ENCODE peak calls at places on chromosomes 2 and 18, in five cellular contexts. One of them, this sample, is unnamed. For H3K9me2 and H3K27me3, the result is how much of the 10 kb centered on the place peaks cover.

GRCh38 chr2:10377052-10377746 is 70.9 kb downstream of the ODC1 start:
- DNase-seq in MM.1S: peak
- DNase-seq in hepatocyte: no peak
- DNase-seq in GM23338: no peak
- DNase-seq in SK-N-SH: no peak
- DNase-seq in this sample: no peak

GRCh38 chr2:45382744-45383143 is 228.3 kb downstream of the SRBD1 start:
- DNase-seq in GM23338: no peak
- DNase-seq in SK-N-SH: no peak
- DNase-seq in hepatocyte: no peak
- DNase-seq in MM.1S: no peak
- DNase-seq in this sample: no peak

GRCh38 chr18:48801728-48802542 is 148.8 kb downstream of the SMAD7 start:
- DNase-seq in hepatocyte: peak
- DNase-seq in SK-N-SH: no peak
- DNase-seq in MM.1S: no peak
- DNase-seq in GM23338: no peak
- DNase-seq in this sample: no peak

GRCh38 chr2:33069894-33070651 is 123.3 kb downstream of the LTBP1 start:
- DNase-seq in hepatocyte: peak
- DNase-seq in SK-N-SH: no peak
- DNase-seq in MM.1S: no peak
- DNase-seq in GM23338: no peak
- DNase-seq in this sample: peak

GRCh38 chr2:127641133-127641532 is 4.8 kb upstream of the GPR17 start:
- DNase-seq in SK-N-SH: no peak
- DNase-seq in hepatocyte: no peak
- DNase-seq in GM23338: no peak
- DNase-seq in MM.1S: no peak
- DNase-seq in this sample: no peak

GRCh38 chr18:71799016-71799673 is 745.0 kb downstream of the CBLN2 start:
- DNase-seq in hepatocyte: no peak
- DNase-seq in GM23338: no peak
- DNase-seq in SK-N-SH: no peak
- DNase-seq in MM.1S: no peak
- DNase-seq in this sample: no peak

GRCh38 chr18:77397617-77398016 is 148.0 kb downstream of the GALR1 start:
- DNase-seq in SK-N-SH: no peak
- DNase-seq in GM23338: no peak
- DNase-seq in hepatocyte: peak
- DNase-seq in MM.1S: no peak
- DNase-seq in this sample: no peak

GRCh38 chr2:240397924-240398611 is 37.4 kb upstream of the GPC1 start:
- DNase-seq in MM.1S: no peak
- DNase-seq in hepatocyte: no peak
- DNase-seq in GM23338: no peak
- DNase-seq in SK-N-SH: no peak
- DNase-seq in this sample: no peak

GRCh38 chr18:28338316-28338715 is 161.4 kb upstream of the CDH2 start:
- DNase-seq in MM.1S: no peak
- DNase-seq in SK-N-SH: no peak
- DNase-seq in hepatocyte: no peak
- DNase-seq in GM23338: no peak
- DNase-seq in this sample: no peak

GRCh38 chr2:42045956-42046748 is 1.7 kb upstream of the PKDCC start:
- DNase-seq in GM23338: no peak
- DNase-seq in MM.1S: no peak
- DNase-seq in hepatocyte: no peak
- DNase-seq in SK-N-SH: peak
- DNase-seq in this sample: no peak

GRCh38 chr2:171630812-171631626 is 56.2 kb upstream of the DYNC1I2 start:
- DNase-seq in SK-N-SH: no peak
- DNase-seq in GM23338: peak
- DNase-seq in MM.1S: no peak
- DNase-seq in hepatocyte: peak
- DNase-seq in this sample: no peak

GRCh38 chr2:233153146-233153798 is 93.1 kb downstream of the INPP5D start:
- DNase-seq in MM.1S: no peak
- DNase-seq in SK-N-SH: no peak
- DNase-seq in GM23338: no peak
- DNase-seq in hepatocyte: no peak
- DNase-seq in this sample: no peak

GRCh38 chr2:71226391-71226964 is 425 bp downstream of the PAIP2B start:
- DNase-seq in SK-N-SH: peak
- DNase-seq in hepatocyte: peak
- DNase-seq in MM.1S: peak
- DNase-seq in GM23338: peak
- DNase-seq in this sample: peak

GRCh38 chr2:160381425-160381951 is 112.1 kb downstream of the RBMS1 start:
- DNase-seq in SK-N-SH: no peak
- DNase-seq in MM.1S: no peak
- DNase-seq in hepatocyte: no peak
- DNase-seq in GM23338: no peak
- DNase-seq in this sample: no peak

GRCh38 chr2:21836766-21837543 is 713.2 kb downstream of the TDRD15 start:
- DNase-seq in MM.1S: no peak
- DNase-seq in hepatocyte: no peak
- DNase-seq in GM23338: no peak
- DNase-seq in SK-N-SH: no peak
- DNase-seq in this sample: no peak

GRCh38 chr2:11914455-11914854 is 168.0 kb downstream of the LPIN1 start:
- DNase-seq in hepatocyte: peak
- DNase-seq in MM.1S: no peak
- DNase-seq in SK-N-SH: no peak
- DNase-seq in GM23338: no peak
- DNase-seq in this sample: peak

DNA sequence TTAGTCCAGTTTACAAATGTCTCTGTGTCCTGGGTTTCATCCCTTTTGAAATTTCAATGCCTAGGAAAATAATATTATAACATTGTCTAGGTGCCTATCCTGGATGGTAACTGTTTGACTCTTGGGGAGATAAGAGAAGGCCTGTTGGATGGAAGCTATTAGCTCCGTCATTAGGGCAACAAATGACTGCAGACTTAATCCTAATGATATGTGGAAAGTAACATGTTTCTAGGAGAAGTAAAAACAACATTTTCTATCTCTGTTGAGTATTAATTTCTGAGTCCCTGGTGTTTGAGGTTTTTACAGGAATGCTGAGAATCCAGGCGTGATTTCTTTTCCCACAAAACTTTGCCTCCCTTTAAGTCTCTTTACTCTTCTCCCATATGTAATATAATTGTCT is 159.1 kb downstream of the GALNT1 start:
- DNase-seq in SK-N-SH: no peak
- DNase-seq in MM.1S: no peak
- DNase-seq in GM23338: no peak
- DNase-seq in hepatocyte: no peak
- DNase-seq in this sample: no peak
- H3K9me2 ChIP-seq in SK-N-SH: under half
- H3K9me2 ChIP-seq in MM.1S: under half
- H3K9me2 ChIP-seq in GM23338: under half
- H3K9me2 ChIP-seq in hepatocyte: under half
- H3K9me2 ChIP-seq in this sample: under half

GRCh38 chr2:218155953-218156479 is 10.7 kb downstream of the CXCR1 start:
- DNase-seq in hepatocyte: no peak
- DNase-seq in SK-N-SH: no peak
- DNase-seq in GM23338: no peak
- DNase-seq in MM.1S: no peak
- DNase-seq in this sample: no peak
- H3K27me3 ChIP-seq in hepatocyte: under half
- H3K27me3 ChIP-seq in SK-N-SH: under half
- H3K27me3 ChIP-seq in GM23338: under half
- H3K27me3 ChIP-seq in MM.1S: under half
- H3K27me3 ChIP-seq in this sample: under half

DNA sequence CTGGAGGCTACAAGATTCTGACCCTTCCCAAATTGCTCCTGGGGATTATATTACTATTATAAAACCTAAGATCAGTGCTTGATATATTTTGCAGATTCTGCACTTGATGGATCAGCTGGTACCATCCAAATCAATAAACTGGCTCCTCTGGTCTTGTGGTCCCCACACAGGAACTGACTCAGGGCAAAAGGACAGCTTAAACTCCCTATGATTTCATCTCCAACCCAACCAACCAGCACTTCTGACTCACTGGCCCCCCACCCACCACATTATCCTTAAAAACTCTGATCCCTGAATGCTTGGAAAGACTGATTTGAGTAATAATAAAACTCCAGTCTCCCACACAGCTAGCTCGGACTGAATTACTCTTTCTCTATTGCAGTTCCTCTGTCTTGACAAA is 82.1 kb downstream of the TMEM163 start:
- DNase-seq in SK-N-SH: no peak
- DNase-seq in MM.1S: no peak
- DNase-seq in GM23338: no peak
- DNase-seq in hepatocyte: no peak
- DNase-seq in this sample: no peak
- H3K9me2 ChIP-seq in SK-N-SH: under half
- H3K9me2 ChIP-seq in MM.1S: under half
- H3K9me2 ChIP-seq in GM23338: under half
- H3K9me2 ChIP-seq in hepatocyte: under half
- H3K9me2 ChIP-seq in this sample: under half

DNA sequence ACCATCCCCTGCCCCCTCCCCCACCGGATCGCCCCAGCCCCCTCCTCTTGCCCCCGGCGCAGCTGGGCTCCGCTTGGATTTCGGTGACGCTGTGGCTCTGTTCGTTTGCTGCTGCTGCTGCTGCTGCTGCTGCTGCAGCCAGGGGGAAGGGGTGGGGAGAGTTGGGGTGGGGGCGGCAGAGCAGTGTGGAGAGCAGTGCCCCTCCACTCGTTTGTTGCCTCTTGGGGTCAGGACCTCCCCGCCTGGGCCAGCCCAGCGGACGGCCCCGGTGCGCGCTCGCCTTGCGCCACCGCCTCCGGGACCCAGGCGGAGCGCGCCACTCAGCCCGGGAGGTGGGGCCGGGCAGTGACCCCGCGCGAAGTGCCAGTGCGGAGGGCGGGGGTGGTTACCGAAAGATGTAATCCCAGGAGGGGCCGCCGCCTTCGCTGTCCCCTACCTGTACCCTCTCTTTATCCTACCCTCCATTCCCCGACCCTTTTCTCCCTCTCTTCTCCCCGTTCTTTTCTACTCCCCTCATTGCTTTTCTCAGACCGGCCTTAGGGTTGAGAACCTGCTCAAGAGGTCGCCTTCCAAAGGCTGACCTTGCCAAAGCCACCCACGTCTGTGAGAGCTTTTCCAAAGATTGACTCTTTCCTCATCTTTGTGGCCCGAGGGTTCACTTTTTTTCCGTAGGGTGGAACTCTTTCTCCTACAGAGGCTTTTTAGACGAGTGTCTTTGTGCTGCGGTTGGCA is 187.6 kb upstream of the FANCL start:
- DNase-seq in SK-N-SH: peak
- DNase-seq in hepatocyte: peak
- DNase-seq in GM23338: peak
- DNase-seq in MM.1S: no peak
- DNase-seq in this sample: no peak
- H3K27me3 ChIP-seq in SK-N-SH: under half
- H3K27me3 ChIP-seq in hepatocyte: under half
- H3K27me3 ChIP-seq in GM23338: under half
- H3K27me3 ChIP-seq in MM.1S: under half
- H3K27me3 ChIP-seq in this sample: under half

GRCh38 chr18:79494936-79495335 is 99.2 kb downstream of the NFATC1 start:
- DNase-seq in SK-N-SH: no peak
- DNase-seq in hepatocyte: no peak
- DNase-seq in MM.1S: no peak
- DNase-seq in GM23338: no peak
- DNase-seq in this sample: no peak
- H3K9me2 ChIP-seq in SK-N-SH: under half
- H3K9me2 ChIP-seq in hepatocyte: under half
- H3K9me2 ChIP-seq in MM.1S: under half
- H3K9me2 ChIP-seq in GM23338: under half
- H3K9me2 ChIP-seq in this sample: under half

GRCh38 chr18:79781331-79781941 is 16.3 kb upstream of the KCNG2 start:
- DNase-seq in hepatocyte: no peak
- DNase-seq in SK-N-SH: peak
- DNase-seq in MM.1S: no peak
- DNase-seq in GM23338: no peak
- DNase-seq in this sample: no peak
- H3K27me3 ChIP-seq in hepatocyte: under half
- H3K27me3 ChIP-seq in SK-N-SH: half or more
- H3K27me3 ChIP-seq in MM.1S: under half
- H3K27me3 ChIP-seq in GM23338: under half
- H3K27me3 ChIP-seq in this sample: under half

GRCh38 chr2:218855305-218856167 is 4.1 kb upstream of the WNT6 start:
- DNase-seq in hepatocyte: no peak
- DNase-seq in SK-N-SH: peak
- DNase-seq in GM23338: no peak
- DNase-seq in MM.1S: no peak
- DNase-seq in this sample: no peak
- H3K9me2 ChIP-seq in hepatocyte: under half
- H3K9me2 ChIP-seq in SK-N-SH: under half
- H3K9me2 ChIP-seq in GM23338: under half
- H3K9me2 ChIP-seq in MM.1S: under half
- H3K9me2 ChIP-seq in this sample: under half